ENCODE peak calls at places on chromosomes 11 and 22, in seven cellular contexts. T is astrocyte of the spinal cord, U is fibroblast of the aortic adventitia, X is kidney, C is kidney epithelial cell, L is lower lobe of right lung, P is neural crest cell. V is an unnamed sample.

GRCh38 chr11:60566773-60567172 is 51.6 kb downstream of the MS4A13 start:
- DNase-seq in T (no peak), P (no peak), L (no peak), X (no peak), C (no peak), U (no peak), V (no peak)

GRCh38 chr22:26835023-26835422 is 177.6 kb downstream of the MIAT start:
- DNase-seq in C (no peak), L (no peak), U (no peak), P (no peak), X (no peak), T (no peak), V (no peak)

GRCh38 chr11:36333897-36334296 is 37.8 kb downstream of the PRR5L start:
- DNase-seq in T (peak), C (no peak), L (no peak), X (no peak), P (no peak), U (peak), V (peak)

GRCh38 chr11:128714881-128715280 is 21.0 kb downstream of the FLI1 start:
- DNase-seq in C (no peak), U (peak), L (no peak), X (peak), P (no peak), T (peak), V (peak)

GRCh38 chr11:69401715-69402114 is 79.7 kb upstream of the LINC01488 start:
- DNase-seq in T (no peak), L (no peak), P (no peak), C (no peak), X (no peak), U (no peak), V (no peak)

GRCh38 chr11:75476716-75477613 is 44.0 kb upstream of the KLHL35 start:
- DNase-seq in T (no peak), L (peak), P (no peak), C (no peak), X (peak), U (no peak), V (no peak)

GRCh38 chr11:786235-787083 is 3.4 kb downstream of the CEND1 start:
- DNase-seq in L (no peak), X (no peak), P (no peak), T (no peak), C (no peak), U (no peak), V (no peak)

GRCh38 chr11:92397356-92397755 is 172.7 kb downstream of the FAT3 start:
- DNase-seq in X (no peak), T (no peak), P (no peak), C (no peak), L (no peak), U (no peak), V (no peak)

GRCh38 chr22:40533712-40534378 is 102.7 kb downstream of the MRTFA start:
- DNase-seq in C (no peak), P (no peak), L (no peak), X (no peak), U (peak), T (peak), V (peak)

GRCh38 chr11:116984589-116984988 is 113.6 kb downstream of the SIK3 start:
- DNase-seq in L (no peak), X (no peak), T (peak), C (no peak), P (no peak), U (peak), V (peak)

GRCh38 chr11:86726118-86726748 is 53.8 kb upstream of the ME3 start:
- DNase-seq in L (no peak), X (no peak), T (peak), C (peak), P (no peak), U (no peak), V (no peak)

GRCh38 chr11:64306876-64307622 is 1.7 kb downstream of the ESRRA start:
- DNase-seq in U (no peak), C (no peak), T (no peak), P (no peak), X (peak), L (peak), V (peak)

GRCh38 chr11:86741489-86742435 is 58.6 kb upstream of the PRSS23 start:
- DNase-seq in X (no peak), L (no peak), C (peak), T (peak), P (no peak), U (peak), V (peak)

GRCh38 chr22:27489265-27489675 is 312.3 kb downstream of the MN1 start:
- DNase-seq in P (no peak), U (peak), X (no peak), L (no peak), C (no peak), T (peak), V (no peak)

GRCh38 chr11:10561947-10562346 is 6.5 kb downstream of the LYVE1 start:
- DNase-seq in L (no peak), C (no peak), P (no peak), T (no peak), U (peak), X (no peak), V (peak)

GRCh38 chr11:472816-473215 is 22.7 kb downstream of the PTDSS2 start:
- DNase-seq in P (no peak), L (no peak), U (no peak), X (no peak), C (no peak), T (no peak), V (no peak)

GRCh38 chr11:132719684-132720083 is 812.6 kb downstream of the OPCML start:
- DNase-seq in L (no peak), X (no peak), C (no peak), P (no peak), U (no peak), T (no peak), V (no peak)

GRCh38 chr11:34886609-34887008 is 29.6 kb downstream of the APIP start:
- DNase-seq in L (no peak), C (no peak), T (no peak), U (no peak), P (no peak), X (no peak), V (no peak)

GRCh38 chr11:19652976-19653375 is 59.7 kb upstream of the NAV2 start:
- DNase-seq in C (no peak), U (no peak), T (no peak), P (no peak), X (no peak), L (no peak), V (no peak)

DNA sequence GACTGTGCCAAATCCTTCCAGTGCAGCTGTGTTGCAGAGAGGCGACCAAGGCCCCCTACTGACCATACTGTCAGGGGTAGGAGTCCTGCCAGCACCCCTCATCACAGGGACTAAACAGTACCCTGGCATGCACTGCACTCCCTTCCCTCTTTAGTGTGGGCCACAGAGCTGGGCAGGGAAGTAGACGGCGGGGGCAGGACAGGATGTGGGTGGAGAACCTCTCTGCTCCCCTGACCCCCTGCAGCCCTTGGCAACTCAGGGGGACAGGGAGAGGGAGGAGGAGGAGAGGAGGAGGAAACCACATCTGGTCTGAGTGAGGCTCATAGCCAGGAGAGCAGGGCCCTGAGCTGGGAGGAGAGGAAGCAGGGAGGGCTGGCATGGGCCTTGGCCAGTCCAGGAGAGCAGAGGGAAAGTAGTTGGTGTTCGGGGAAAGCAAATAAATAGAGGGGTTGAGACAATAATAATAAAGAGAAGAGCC is 61.7 kb downstream of the RPUSD4 start:
- DNase-seq in P (no peak), U (no peak), C (no peak), X (no peak), T (no peak), L (no peak), V (no peak)
- TF ChIP-seq CTCF in P (no peak), U (no peak), C (no peak), X (no peak), T (no peak), L (no peak), V (no peak)

DNA sequence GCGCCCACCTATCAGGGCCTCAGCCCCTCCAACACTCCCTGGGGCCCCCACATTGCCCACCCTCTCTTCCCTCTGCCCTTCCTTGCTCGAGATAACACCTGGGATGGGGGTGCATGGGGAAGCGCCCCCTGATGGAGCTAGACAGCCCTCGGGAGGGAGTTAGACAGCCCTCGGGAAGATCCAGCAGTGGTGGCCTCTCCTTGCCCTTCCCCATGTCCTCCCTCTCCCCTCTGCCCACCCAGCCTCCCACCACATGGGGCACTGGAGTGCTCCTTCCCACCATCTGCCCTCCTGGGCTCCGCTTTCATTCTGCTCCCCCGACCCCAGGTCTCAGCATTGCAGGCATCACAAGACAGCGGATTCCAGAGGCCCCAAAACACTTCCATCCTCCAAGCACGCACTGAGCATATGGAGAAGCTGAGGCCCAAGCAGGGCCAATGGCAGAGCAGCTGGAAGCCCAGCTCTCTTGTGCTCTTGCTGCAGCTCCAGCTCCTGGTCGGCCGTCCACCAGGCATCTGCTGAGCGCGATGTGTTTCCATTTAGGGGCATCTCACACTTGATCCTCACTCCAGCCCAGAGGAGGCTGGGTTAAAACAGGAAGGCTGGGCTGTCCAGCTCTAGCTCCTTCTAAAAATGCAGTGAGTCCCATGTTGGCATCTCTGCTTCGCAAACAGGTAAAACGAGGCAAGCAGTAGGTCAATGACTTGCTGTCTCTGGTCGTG is 65.6 kb downstream of the IGLL1 start:
- DNase-seq in P (no peak), X (no peak), L (no peak), T (no peak), C (no peak), U (no peak), V (no peak)
- TF ChIP-seq CTCF in P (no peak), X (no peak), L (no peak), T (peak), C (no peak), U (no peak), V (no peak)

DNA sequence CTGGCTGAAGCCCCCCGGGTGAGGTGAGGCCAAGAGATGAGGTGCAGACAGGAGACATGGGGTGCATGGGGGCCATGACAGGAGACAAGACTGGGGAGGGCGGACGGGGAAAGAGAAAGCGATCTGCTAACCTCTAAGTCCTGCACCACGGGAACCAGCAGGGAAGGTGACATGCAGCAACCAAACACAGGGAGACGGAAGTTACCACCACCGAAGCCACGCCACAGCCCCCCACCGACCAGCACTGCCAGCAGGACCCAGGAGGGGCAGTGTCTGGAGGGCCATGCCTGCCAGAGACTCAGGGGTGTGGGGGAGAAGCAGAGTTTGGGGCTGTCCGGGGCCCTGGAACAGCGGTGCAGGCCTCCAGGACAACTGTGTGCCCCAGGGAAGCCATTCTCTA is 14.1 kb upstream of the RASL10A start:
- DNase-seq in T (no peak), C (no peak), L (no peak), X (no peak), P (no peak), U (no peak), V (no peak)
- TF ChIP-seq CTCF in T (no peak), C (no peak), L (no peak), X (no peak), P (no peak), U (no peak), V (no peak)

GRCh38 chr22:31250740-31251330 is 38.7 kb downstream of the LIMK2 start:
- DNase-seq in U (no peak), C (no peak), L (no peak), T (no peak), X (no peak), P (no peak), V (peak)

GRCh38 chr22:31248965-31249940 is 37.2 kb downstream of the LIMK2 start:
- DNase-seq in L (no peak), P (no peak), T (no peak), U (peak), X (no peak), C (no peak), V (no peak)

GRCh38 chr22:31259798-31260473 is 32.4 kb downstream of the PIK3IP1 start:
- DNase-seq in U (no peak), L (no peak), C (no peak), P (no peak), T (no peak), X (no peak), V (no peak)

GRCh38 chr22:31248138-31248745 is 36.1 kb downstream of the LIMK2 start:
- DNase-seq in C (peak), T (peak), P (peak), X (peak), U (peak), L (peak), V (peak)

GRCh38 chr22:31253949-31254348 is 38.3 kb downstream of the PIK3IP1 start:
- DNase-seq in L (peak), X (no peak), C (no peak), T (no peak), P (no peak), U (no peak), V (no peak)
- TF ChIP-seq CTCF in L (no peak), X (peak), C (no peak), T (no peak), P (no peak), U (no peak), V (no peak)

GRCh38 chr11:57513911-57514537 is 1.5 kb downstream of the SLC43A1 start:
- DNase-seq in U (peak), P (peak), X (peak), C (no peak), L (peak), T (peak), V (peak)

GRCh38 chr11:57516061-57516443 is 550 bp upstream of the SLC43A1 start:
- DNase-seq in X (no peak), U (no peak), T (no peak), L (no peak), P (no peak), C (no peak), V (no peak)

GRCh38 chr11:57513446-57513795 is 2.1 kb downstream of the SLC43A1 start:
- DNase-seq in P (no peak), X (no peak), U (no peak), T (no peak), L (no peak), C (no peak), V (no peak)

GRCh38 chr11:57514538-57515331 is 767 bp downstream of the SLC43A1 start:
- DNase-seq in L (peak), U (peak), C (no peak), T (peak), X (peak), P (peak), V (peak)

DNA sequence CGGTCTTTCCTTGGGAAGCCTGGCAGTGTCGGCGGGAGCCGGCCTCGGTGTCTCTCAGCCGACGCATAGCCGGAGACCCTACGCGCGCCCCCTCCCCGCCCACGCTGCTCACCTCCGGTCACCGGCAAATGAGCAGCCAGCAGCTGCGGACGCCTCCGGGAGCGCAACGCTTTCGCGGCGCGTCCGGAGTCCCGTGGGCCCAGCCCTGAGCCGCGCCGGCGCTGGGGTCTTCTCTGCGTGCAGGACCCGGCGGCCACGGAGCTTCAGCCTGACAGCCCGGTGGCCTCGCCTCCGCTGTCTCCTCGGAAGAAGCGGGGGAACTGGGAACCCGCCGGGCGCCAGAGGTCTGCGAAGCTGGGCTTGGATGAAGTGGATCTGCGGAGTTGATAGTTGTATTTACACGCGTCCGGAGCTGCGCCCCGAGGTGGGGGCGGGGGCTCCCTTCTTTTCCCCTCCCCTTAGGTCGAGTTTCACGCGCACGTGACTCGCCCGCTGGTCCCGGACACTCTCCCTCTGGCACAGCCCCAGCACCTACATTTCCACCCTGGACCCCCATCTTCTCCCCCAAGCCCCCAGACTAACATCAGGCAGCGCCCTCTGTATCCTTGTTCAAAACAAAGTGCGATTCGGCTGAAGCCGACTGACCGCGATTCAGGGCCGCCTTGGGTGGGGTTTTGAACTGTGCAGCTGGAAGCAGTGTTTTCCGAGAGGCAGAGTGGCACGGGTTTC is at the start of gene SLC43A1:
- DNase-seq in U (peak), C (no peak), T (peak), L (peak), X (peak), P (peak), V (peak)
- TF ChIP-seq CTCF in U (no peak), C (no peak), T (no peak), L (no peak), X (no peak), P (no peak), V (peak)

GRCh38 chr22:50625568-50626313 is 2.2 kb downstream of the ARSA start:
- DNase-seq in X (peak), L (no peak), U (no peak), C (no peak), P (no peak), T (no peak), V (no peak)
- TF ChIP-seq CTCF in X (no peak), L (no peak), U (no peak), C (no peak), P (no peak), T (no peak), V (no peak)

GRCh38 chr11:14249121-14249963 is 109.6 kb downstream of the RRAS2 start:
- DNase-seq in X (no peak), P (peak), U (peak), C (peak), L (peak), T (peak), V (peak)
- TF ChIP-seq CTCF in X (peak), P (peak), U (peak), C (peak), L (peak), T (peak), V (peak)

GRCh38 chr22:36332623-36333331 is 55.0 kb downstream of the MYH9 start:
- DNase-seq in P (no peak), T (peak), C (no peak), L (peak), U (peak), X (no peak), V (peak)

GRCh38 chr22:36334838-36335603 is 52.7 kb downstream of the MYH9 start:
- DNase-seq in C (no peak), U (peak), T (peak), X (no peak), P (peak), L (no peak), V (peak)

GRCh38 chr22:36333632-36334031 is 54.1 kb downstream of the MYH9 start:
- DNase-seq in P (no peak), X (no peak), T (no peak), U (no peak), L (no peak), C (no peak), V (no peak)

GRCh38 chr22:36335621-36336020 is 52.1 kb downstream of the MYH9 start:
- DNase-seq in X (no peak), T (no peak), U (no peak), C (no peak), L (no peak), P (no peak), V (no peak)

DNA sequence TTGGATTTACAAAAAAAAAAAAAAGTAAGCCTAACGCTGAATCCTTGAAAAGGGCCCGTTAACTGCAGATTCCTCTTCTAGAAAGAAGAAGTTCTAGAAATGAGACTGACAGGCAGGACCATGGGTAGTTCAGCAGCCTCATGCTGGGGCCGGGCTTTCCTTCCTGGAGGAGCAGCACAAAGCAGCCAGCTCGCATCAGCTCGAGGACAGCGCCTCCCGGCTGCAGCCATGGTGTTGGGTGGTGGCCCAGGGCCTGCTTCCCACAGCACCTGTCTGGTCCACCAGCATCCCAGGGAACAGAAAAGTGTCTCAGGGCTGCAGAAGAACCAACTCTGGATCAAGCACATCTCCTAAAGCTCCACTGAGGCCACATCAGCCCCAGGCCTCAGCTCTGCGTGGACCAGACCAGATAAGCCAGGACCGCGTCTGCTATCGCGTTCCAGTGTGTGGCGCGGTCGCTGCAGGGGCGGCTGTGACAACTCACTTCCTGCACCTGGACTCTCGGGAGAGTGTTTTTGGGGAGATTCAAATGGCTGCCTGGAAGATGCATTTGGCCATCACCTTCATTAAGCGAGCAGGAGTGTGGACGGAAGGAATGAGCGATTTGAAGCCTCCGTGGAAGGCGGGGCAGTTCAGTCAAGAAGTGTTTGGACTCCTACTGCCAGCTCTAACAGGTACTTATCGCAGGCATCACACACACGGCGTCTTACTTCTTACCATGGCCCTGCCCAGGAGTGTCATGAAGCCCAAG is 53.5 kb downstream of the MYH9 start:
- DNase-seq in L (peak), C (no peak), P (no peak), T (no peak), X (no peak), U (no peak), V (no peak)
- TF ChIP-seq CTCF in L (no peak), C (peak), P (no peak), T (peak), X (no peak), U (no peak), V (peak)

GRCh38 chr22:21098099-21098671 is 52.4 kb downstream of the LRRC74B start:
- DNase-seq in L (no peak), T (no peak), C (no peak), X (no peak), P (no peak), U (no peak), V (no peak)
- TF ChIP-seq CTCF in L (no peak), T (no peak), C (no peak), X (no peak), P (no peak), U (no peak), V (no peak)

V was measured in AG10803.